ENCODE peak calls at places on chromosomes 16 and 17, in five cellular contexts. L is uterus, O is tibial nerve, F is body of pancreas, Q is heart left ventricle. M is an unnamed sample.
A peak's percentile ranks its signal among the peaks of the same experiment; 100 is the strongest.

GRCh38 chr16:11349599-11350276 is 4.5 kb downstream of the RMI2 start:
- DNase-seq in L (peak; percentile 58), O (peak; percentile 71), F (peak; percentile 26), Q (peak; percentile 60), M (no peak)

GRCh38 chr17:45355087-45355486 is 38.3 kb upstream of the MAP3K14 start:
- DNase-seq in L (no peak), O (no peak), F (no peak), Q (no peak), M (no peak)

GRCh38 chr16:14015948-14016347 is 55.2 kb upstream of the MRTFB start:
- DNase-seq in L (no peak), O (no peak), F (no peak), Q (peak; percentile 54), M (no peak)

GRCh38 chr16:53809088-53809951 is 105.4 kb downstream of the FTO start:
- DNase-seq in L (no peak), O (no peak), F (no peak), Q (no peak), M (no peak)

GRCh38 chr17:79350516-79350915 is 260.3 kb downstream of the RBFOX3 start:
- DNase-seq in L (no peak), O (no peak), F (no peak), Q (no peak), M (no peak)

GRCh38 chr17:75844530-75845057 is 390 bp upstream of the UNC13D start:
- DNase-seq in L (no peak), O (no peak), F (peak; percentile 84), Q (peak; percentile 57), M (no peak)

GRCh38 chr17:2394775-2395191 is 6.1 kb downstream of the MNT start:
- DNase-seq in L (no peak), O (no peak), F (no peak), Q (no peak), M (no peak)

GRCh38 chr17:10420811-10421210 is 939 bp downstream of the MYH8 start:
- DNase-seq in L (no peak), O (no peak), F (no peak), Q (no peak), M (no peak)

GRCh38 chr16:31223044-31223443 is 6.1 kb upstream of the PYDC1 start:
- DNase-seq in L (no peak), O (no peak), F (no peak), Q (no peak), M (no peak)

GRCh38 chr16:89216315-89217137 is 977 bp upstream of the ZNF778 start:
- DNase-seq in L (peak; percentile 76), O (peak; percentile 90), F (peak; percentile 81), Q (peak; percentile 81), M (no peak)

GRCh38 chr17:78541488-78542237 is 35.5 kb downstream of the DNAH17 start:
- DNase-seq in L (no peak), O (no peak), F (no peak), Q (no peak), M (no peak)

GRCh38 chr17:77459018-77459755 is 318.4 kb downstream of the SEC14L1 start:
- DNase-seq in L (no peak), O (no peak), F (no peak), Q (peak; percentile 17), M (no peak)

GRCh38 chr17:66283296-66283934 is 19.0 kb upstream of the PRKCA start:
- DNase-seq in L (no peak), O (no peak), F (no peak), Q (no peak), M (no peak)

GRCh38 chr17:57994436-57994835 is 6.4 kb upstream of the VEZF1 start:
- DNase-seq in L (no peak), O (no peak), F (no peak), Q (no peak), M (no peak)

GRCh38 chr16:48272837-48273421 is 25.6 kb upstream of the ABCC11 start:
- DNase-seq in L (no peak), O (peak; percentile 42), F (no peak), Q (no peak), M (no peak)

GRCh38 chr16:56589141-56590039 is at the start of gene MT3:
- DNase-seq in L (no peak), O (no peak), F (peak; percentile 18), Q (peak; percentile 35), M (no peak)

GRCh38 chr17:57466042-57466471 is 209.7 kb downstream of the MSI2 start:
- DNase-seq in L (no peak), O (no peak), F (no peak), Q (no peak), M (no peak)

GRCh38 chr17:5785867-5786509 is 201.7 kb upstream of the NLRP1 start:
- DNase-seq in L (no peak), O (no peak), F (no peak), Q (no peak), M (no peak)

GRCh38 chr16:1940273-1941161 is 2.5 kb downstream of the MSRB1 start:
- DNase-seq in L (no peak), O (no peak), F (peak; percentile 93), Q (no peak), M (no peak)

GRCh38 chr17:10751569-10751968 is 21.7 kb upstream of the TMEM220 start:
- DNase-seq in L (no peak), O (no peak), F (no peak), Q (no peak), M (no peak)

GRCh38 chr17:39462644-39463375 is 1.5 kb downstream of the CDK12 start:
- DNase-seq in L (no peak), O (no peak), F (peak; percentile 27), Q (no peak), M (no peak)

GRCh38 chr16:1771072-1771863 is at the start of gene NME3:
- DNase-seq in L (peak; percentile 79), O (peak; percentile 74), F (peak; percentile 77), Q (peak; percentile 85), M (peak; percentile 97)

GRCh38 chr17:16933317-16934132 is 38.4 kb downstream of the TNFRSF13B start:
- DNase-seq in L (no peak), O (no peak), F (no peak), Q (no peak), M (no peak)

GRCh38 chr16:48124266-48124665 is 31.5 kb downstream of the ABCC12 start:
- DNase-seq in L (no peak), O (no peak), F (no peak), Q (no peak), M (no peak)

GRCh38 chr16:3158014-3158497 is 23.2 kb downstream of the ZNF213 start:
- DNase-seq in L (no peak), O (no peak), F (peak; percentile 33), Q (peak; percentile 42), M (no peak)

GRCh38 chr16:64830653-64831052 is 291.2 kb downstream of the CDH11 start:
- DNase-seq in L (no peak), O (no peak), F (no peak), Q (no peak), M (no peak)

DNA sequence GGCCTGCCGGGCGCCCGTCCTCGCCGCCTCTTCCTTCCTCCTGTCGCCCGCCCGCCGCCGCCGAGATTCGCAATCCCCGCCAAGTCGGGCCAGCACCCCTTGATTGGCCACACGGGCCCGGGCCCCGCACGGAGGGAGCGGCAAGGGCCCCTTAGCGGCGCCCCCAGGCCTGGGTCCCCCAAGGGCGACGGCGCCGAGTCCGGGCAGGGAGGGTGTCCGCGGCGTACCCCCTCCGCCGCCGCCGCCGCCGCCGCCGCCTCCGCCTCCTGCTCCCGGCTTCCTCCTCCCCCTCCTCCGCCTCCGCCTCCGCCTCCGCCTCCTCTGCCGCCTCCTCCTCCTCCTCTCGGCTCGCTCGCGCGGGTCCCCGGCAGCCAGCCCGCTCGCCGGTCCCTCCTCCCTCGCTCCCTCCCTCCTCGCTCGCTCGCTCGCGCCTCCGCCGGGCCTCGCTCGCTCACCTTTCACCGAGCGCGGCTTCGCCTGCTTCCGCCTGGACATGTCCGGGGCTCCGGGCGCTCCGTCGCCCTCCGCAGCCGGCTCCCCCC is 561 bp downstream of the ZNF423 start:
- DNase-seq in L (peak; percentile 89), O (peak; percentile 69), F (peak; percentile 90), Q (peak; percentile 91), M (no peak)
- TF ChIP-seq POLR2A in L (peak; percentile 43), O (peak; percentile 83), F (peak; percentile 83), Q (no peak), M (peak; percentile 75)

GRCh38 chr16:15785386-15786059 is 71.3 kb downstream of the MYH11 start:
- DNase-seq in L (no peak), O (no peak), F (no peak), Q (no peak), M (no peak)

GRCh38 chr16:15783985-15784384 is 72.8 kb downstream of the MYH11 start:
- DNase-seq in L (no peak), O (no peak), F (no peak), Q (no peak), M (no peak)

GRCh38 chr16:15788846-15789239 is 68.0 kb downstream of the MYH11 start:
- DNase-seq in L (no peak), O (no peak), F (no peak), Q (no peak), M (no peak)

GRCh38 chr16:15782573-15783365 is 74.1 kb downstream of the MYH11 start:
- DNase-seq in L (no peak), O (no peak), F (no peak), Q (no peak), M (no peak)

DNA sequence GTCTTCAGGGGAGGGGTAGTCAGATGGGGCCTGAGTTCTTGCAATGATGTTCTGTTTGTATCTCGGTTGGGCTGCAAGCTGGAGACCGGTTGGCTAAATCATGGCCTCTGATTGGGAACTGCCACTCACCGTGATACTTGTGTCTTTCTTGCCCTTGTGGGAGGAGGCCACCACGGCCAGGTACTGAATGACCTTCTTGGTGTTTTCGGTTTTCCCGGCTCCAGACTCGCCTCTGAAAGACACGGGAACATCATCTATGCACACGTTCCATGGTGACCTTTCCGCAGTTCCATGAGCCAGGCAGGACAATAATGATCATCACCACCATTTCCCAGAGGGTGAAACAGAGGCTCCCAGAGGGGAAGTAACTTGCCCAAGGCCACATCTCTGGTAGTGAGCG is 70.3 kb downstream of the MYH11 start:
- DNase-seq in L (no peak), O (no peak), F (no peak), Q (no peak), M (no peak)
- H3K36me3 ChIP-seq in L (no peaks in the 10 kb centered on the region), O (no peaks in the 10 kb centered on the region), F (no peaks in the 10 kb centered on the region), Q (no peaks in the 10 kb centered on the region), M (peaks cover 45% of the 10 kb centered on the region)

GRCh38 chr16:67786491-67786890 is 19.9 kb downstream of the RANBP10 start:
- DNase-seq in L (no peak), O (no peak), F (no peak), Q (no peak), M (no peak)
- TF ChIP-seq POLR2A in L (no peak), O (no peak), F (no peak), Q (no peak), M (no peak)

GRCh38 chr16:85413713-85414663 is 199.1 kb upstream of the GSE1 start:
- DNase-seq in L (no peak), O (no peak), F (no peak), Q (no peak), M (no peak)

GRCh38 chr16:85415196-85415988 is 197.7 kb upstream of the GSE1 start:
- DNase-seq in L (peak; percentile 13), O (no peak), F (peak; percentile 11), Q (no peak), M (no peak)

GRCh38 chr16:85418978-85419491 is 194.1 kb upstream of the GSE1 start:
- DNase-seq in L (no peak), O (no peak), F (peak; percentile 14), Q (no peak), M (no peak)

GRCh38 chr16:85417156-85417860 is 195.8 kb upstream of the GSE1 start:
- DNase-seq in L (no peak), O (no peak), F (peak; percentile 10), Q (no peak), M (no peak)

GRCh38 chr16:85416267-85417109 is 196.6 kb upstream of the GSE1 start:
- DNase-seq in L (no peak), O (no peak), F (peak; percentile 82), Q (peak; percentile 58), M (no peak)
- H3K36me3 ChIP-seq in L (no peaks in the 10 kb centered on the region), O (no peaks in the 10 kb centered on the region), F (no peaks in the 10 kb centered on the region), Q (no peaks in the 10 kb centered on the region), M (no peaks in the 10 kb centered on the region)

M was measured in esophagus muscularis mucosa.